ENCODE peak calls at places on chromosomes 5 and 9, in seven cellular contexts. E is A549, N is H1, M is SK-N-SH, Y is GM12878, S is K562, P is IMR-90. V is an unnamed sample.

GRCh38 chr9:132877447-132877817 is 652 bp downstream of the AK8 start:
- DNase-seq in E (no peak), N (no peak), M (no peak), Y (no peak), S (no peak), P (no peak), V (no peak)

GRCh38 chr5:166909926-166910325 is 1381.5 kb upstream of the WWC1 start:
- DNase-seq in E (no peak), N (no peak), M (no peak), Y (no peak), S (no peak), P (no peak), V (no peak)

GRCh38 chr9:93301291-93301811 is 117.4 kb downstream of the WNK2 start:
- DNase-seq in E (no peak), N (peak), M (peak), Y (no peak), S (no peak), P (no peak), V (no peak)

GRCh38 chr5:134113908-134114875 is at the start of gene TCF7:
- DNase-seq in E (peak), N (peak), M (peak), Y (no peak), S (peak), P (peak), V (peak)

GRCh38 chr5:168142402-168142801 is 149.0 kb upstream of the WWC1 start:
- DNase-seq in E (no peak), N (no peak), M (no peak), Y (no peak), S (no peak), P (no peak), V (no peak)

GRCh38 chr9:137316012-137316981 is 14.2 kb upstream of the NRARP start:
- DNase-seq in E (peak), N (peak), M (peak), Y (no peak), S (peak), P (no peak), V (no peak)

GRCh38 chr5:56177134-56177533 is 56.0 kb downstream of the ANKRD55 start:
- DNase-seq in E (no peak), N (no peak), M (no peak), Y (no peak), S (no peak), P (no peak), V (no peak)

GRCh38 chr9:12094051-12094450 is 599.1 kb upstream of the TYRP1 start:
- DNase-seq in E (no peak), N (no peak), M (no peak), Y (no peak), S (no peak), P (no peak), V (no peak)

GRCh38 chr5:125294844-125295243 is 548.4 kb upstream of the ZNF608 start:
- DNase-seq in E (no peak), N (no peak), M (no peak), Y (no peak), S (no peak), P (no peak), V (no peak)

GRCh38 chr5:68555891-68556689 is 340.5 kb downstream of the PIK3R1 start:
- DNase-seq in E (no peak), N (no peak), M (no peak), Y (no peak), S (no peak), P (no peak), V (no peak)

GRCh38 chr5:168114444-168115017 is 176.9 kb upstream of the WWC1 start:
- DNase-seq in E (peak), N (peak), M (peak), Y (no peak), S (peak), P (peak), V (peak)

GRCh38 chr5:57302643-57303042 is 128.8 kb downstream of the GPBP1 start:
- DNase-seq in E (no peak), N (no peak), M (no peak), Y (no peak), S (no peak), P (peak), V (no peak)

GRCh38 chr9:72292184-72292787 is 72.7 kb downstream of the ZFAND5 start:
- DNase-seq in E (peak), N (no peak), M (peak), Y (no peak), S (peak), P (peak), V (peak)

GRCh38 chr5:122805481-122805880 is 30.6 kb downstream of the SNX2 start:
- DNase-seq in E (no peak), N (no peak), M (no peak), Y (no peak), S (no peak), P (peak), V (no peak)

GRCh38 chr5:138459311-138459710 is 6.0 kb upstream of the EGR1 start:
- DNase-seq in E (no peak), N (no peak), M (no peak), Y (no peak), S (no peak), P (no peak), V (no peak)

GRCh38 chr9:93020151-93020550 is 38.4 kb upstream of the SUSD3 start:
- DNase-seq in E (no peak), N (no peak), M (no peak), Y (no peak), S (no peak), P (no peak), V (no peak)

GRCh38 chr5:9589049-9589835 is 40.9 kb downstream of the TAS2R1 start:
- DNase-seq in E (no peak), N (no peak), M (no peak), Y (no peak), S (no peak), P (no peak), V (no peak)

GRCh38 chr5:69209607-69210006 is 20.2 kb downstream of the CENPH start:
- DNase-seq in E (no peak), N (no peak), M (no peak), Y (no peak), S (no peak), P (peak), V (no peak)

GRCh38 chr5:129903466-129904101 is 681 bp upstream of the CHSY3 start:
- DNase-seq in E (no peak), N (peak), M (no peak), Y (no peak), S (no peak), P (no peak), V (no peak)

GRCh38 chr9:37943329-37944265 is 39.7 kb upstream of the SLC25A51 start:
- DNase-seq in E (no peak), N (no peak), M (no peak), Y (no peak), S (no peak), P (peak), V (no peak)

GRCh38 chr5:23136958-23137357 is 283.8 kb upstream of the CDH12 start:
- DNase-seq in E (no peak), N (no peak), M (no peak), Y (no peak), S (no peak), P (no peak), V (no peak)

GRCh38 chr5:23139338-23140171 is 286.4 kb upstream of the CDH12 start:
- DNase-seq in E (no peak), N (no peak), M (peak), Y (no peak), S (peak), P (peak), V (peak)
- TF ChIP-seq RFX5 in E (no peak), N (no peak), M (no peak), Y (no peak), S (no peak), P (no peak), V (no peak)

GRCh38 chr5:108753331-108753730 is 5.6 kb downstream of the FER start:
- DNase-seq in E (no peak), N (no peak), M (no peak), Y (no peak), S (no peak), P (no peak), V (no peak)
- TF ChIP-seq RFX5 in E (no peak), N (no peak), M (no peak), Y (no peak), S (no peak), P (no peak), V (no peak)

GRCh38 chr9:91376239-91376638 is 14.5 kb upstream of the AUH start:
- DNase-seq in E (no peak), N (no peak), M (no peak), Y (no peak), S (no peak), P (no peak), V (no peak)
- TF ChIP-seq RFX5 in E (no peak), N (no peak), M (no peak), Y (no peak), S (no peak), P (no peak), V (no peak)

GRCh38 chr5:84086517-84086916 is 298.2 kb downstream of the EDIL3 start:
- DNase-seq in E (no peak), N (no peak), M (no peak), Y (no peak), S (no peak), P (peak), V (no peak)
- TF ChIP-seq RFX5 in E (no peak), N (no peak), M (no peak), Y (no peak), S (no peak), P (no peak), V (no peak)

DNA sequence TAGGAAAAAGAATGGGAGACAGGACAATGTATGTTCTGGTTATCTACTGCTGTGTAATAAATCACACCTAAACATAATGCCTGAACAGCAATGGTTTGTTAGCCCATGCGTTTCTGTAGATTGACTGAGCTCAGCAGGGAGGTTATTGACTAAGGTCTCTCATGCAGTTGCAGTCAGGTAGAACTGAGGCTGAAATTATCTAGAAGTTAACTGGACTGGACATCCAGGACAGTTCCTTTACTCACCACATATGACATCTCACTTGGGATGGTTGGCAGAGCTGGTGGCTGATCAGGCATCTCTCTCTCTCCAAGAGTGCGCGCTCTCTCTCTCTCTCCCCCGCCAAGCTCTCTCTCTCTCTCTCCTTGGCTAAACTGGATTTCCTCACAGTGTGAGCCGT is 8.9 kb upstream of the FOXB2 start:
- DNase-seq in E (no peak), N (no peak), M (no peak), Y (no peak), S (no peak), P (no peak), V (no peak)
- TF ChIP-seq RFX5 in E (no peak), N (no peak), M (no peak), Y (no peak), S (no peak), P (no peak), V (no peak)

DNA sequence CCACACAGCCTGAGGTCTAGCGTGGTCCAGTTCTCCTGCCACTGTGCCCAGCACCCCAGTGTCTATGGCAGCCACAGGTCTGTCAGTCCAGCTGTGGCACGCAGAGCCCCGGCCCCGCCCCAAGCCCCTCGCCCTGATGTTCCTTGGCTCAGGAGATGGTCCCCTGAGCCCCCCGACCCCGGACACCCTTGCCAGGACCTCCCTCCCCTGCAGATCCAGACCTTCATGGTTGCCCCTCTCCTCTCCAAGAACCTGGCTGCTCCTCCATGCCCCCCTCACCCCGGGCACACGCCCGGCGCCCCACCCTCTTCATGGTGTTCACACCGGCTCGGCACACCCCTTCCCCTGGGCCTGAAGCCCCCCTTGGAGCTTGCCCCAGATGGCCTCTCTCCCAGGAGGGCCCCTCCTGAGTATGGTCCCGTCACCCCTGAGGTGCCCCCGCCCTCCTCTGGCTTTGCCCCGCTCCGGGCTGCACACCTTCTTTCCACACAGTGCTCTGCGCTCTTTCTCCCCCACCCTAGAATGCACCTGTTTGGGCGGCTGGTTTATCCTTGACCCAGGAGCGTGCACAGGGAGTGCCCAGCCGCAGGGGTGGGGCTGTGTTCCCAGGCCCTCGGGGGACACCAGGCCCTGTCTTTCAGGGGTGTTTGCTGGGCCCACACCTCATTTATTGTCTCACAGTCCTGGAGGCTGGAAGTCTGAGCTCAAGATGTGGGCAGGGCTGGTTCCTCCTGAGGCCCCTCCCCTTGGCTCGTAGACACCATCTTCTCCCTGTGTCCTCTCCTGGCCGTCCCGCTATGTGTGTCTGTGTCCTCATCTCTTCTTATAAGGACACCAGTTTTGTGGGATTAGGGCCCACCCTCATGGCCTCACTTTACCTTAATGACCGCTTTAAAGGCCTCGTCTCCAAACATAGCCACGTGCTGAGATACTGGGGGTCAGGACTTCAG is 37.6 kb downstream of the KCNT1 start:
- DNase-seq in E (no peak), N (no peak), M (no peak), Y (no peak), S (no peak), P (no peak), V (no peak)
- TF ChIP-seq RFX5 in E (no peak), N (no peak), M (no peak), Y (no peak), S (no peak), P (no peak), V (no peak)

DNA sequence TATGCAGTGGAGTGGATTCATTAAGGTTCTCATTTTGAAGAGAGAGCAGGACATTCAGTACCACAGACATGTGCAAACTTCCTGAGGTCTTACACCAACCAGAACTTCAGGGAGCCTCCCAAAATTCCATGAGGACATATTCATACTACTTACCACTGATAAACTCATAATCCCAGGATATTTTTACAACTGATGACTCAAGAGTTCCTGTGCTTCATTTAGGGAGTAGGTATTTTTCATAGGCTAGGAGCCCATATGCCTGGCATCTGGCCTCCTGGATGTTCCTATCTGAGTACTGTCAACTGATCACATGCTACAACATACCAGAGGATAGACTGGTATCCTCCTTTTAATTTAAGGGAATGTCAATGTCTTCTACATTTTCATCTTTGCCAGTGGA is 578.0 kb downstream of the EFNA5 start:
- DNase-seq in E (no peak), N (no peak), M (no peak), Y (no peak), S (no peak), P (no peak), V (no peak)
- TF ChIP-seq RFX5 in E (no peak), N (no peak), M (no peak), Y (no peak), S (no peak), P (no peak), V (no peak)

GRCh38 chr9:129333613-129333960 is 155.5 kb upstream of the IER5L start:
- DNase-seq in E (peak), N (peak), M (no peak), Y (no peak), S (no peak), P (no peak), V (peak)
- TF ChIP-seq RFX5 in E (no peak), N (no peak), M (no peak), Y (no peak), S (no peak), P (no peak), V (no peak)

GRCh38 chr5:77852068-77852513 is 76.0 kb upstream of the TBCA start:
- DNase-seq in E (no peak), N (no peak), M (no peak), Y (no peak), S (no peak), P (no peak), V (no peak)
- TF ChIP-seq RFX5 in E (no peak), N (no peak), M (no peak), Y (no peak), S (no peak), P (no peak), V (no peak)

GRCh38 chr9:32884482-32884881 is 101.1 kb downstream of the TMEM215 start:
- DNase-seq in E (no peak), N (no peak), M (no peak), Y (no peak), S (peak), P (no peak), V (no peak)
- TF ChIP-seq RFX5 in E (no peak), N (no peak), M (no peak), Y (no peak), S (no peak), P (no peak), V (no peak)

V was measured in HepG2.